ENCODE peak calls at places on chromosomes 1 and 21, in six cellular contexts. I, Q, R, A, K and Z are unnamed samples.

GRCh38 chr1:170586321-170586855 is 54.4 kb downstream of the GORAB start:
- DNase-seq in K (no peak), Q (peak), A (no peak), I (no peak), R (no peak), Z (peak)

GRCh38 chr1:7579016-7579415 is 192.1 kb upstream of the VAMP3 start:
- DNase-seq in K (no peak), Q (no peak), R (peak), A (no peak), I (peak), Z (no peak)

GRCh38 chr1:232012773-232013386 is 386.3 kb downstream of the DISC1 start:
- DNase-seq in Q (peak), I (no peak), R (no peak), A (peak), K (peak), Z (peak)

GRCh38 chr1:154306151-154306550 is 14.7 kb upstream of the AQP10 start:
- DNase-seq in R (no peak), K (no peak), I (no peak), A (peak), Q (peak), Z (no peak)

GRCh38 chr21:32545948-32546441 is 39.3 kb downstream of the TCP10L start:
- DNase-seq in R (no peak), I (no peak), A (no peak), Q (peak), K (no peak), Z (no peak)

GRCh38 chr1:163427336-163427735 is 105.6 kb downstream of the NUF2 start:
- DNase-seq in A (no peak), Q (no peak), K (no peak), R (no peak), I (no peak), Z (no peak)

GRCh38 chr21:32956257-32956656 is 69.5 kb upstream of the OLIG2 start:
- DNase-seq in K (no peak), Q (no peak), I (no peak), A (no peak), R (no peak), Z (no peak)

GRCh38 chr1:27872059-27872801 is at the start of gene THEMIS2:
- DNase-seq in K (peak), A (peak), Q (peak), R (peak), I (peak), Z (peak)

GRCh38 chr1:5271264-5271663 is 616.9 kb downstream of the AJAP1 start:
- DNase-seq in A (no peak), Q (no peak), K (no peak), R (no peak), I (no peak), Z (no peak)

DNA sequence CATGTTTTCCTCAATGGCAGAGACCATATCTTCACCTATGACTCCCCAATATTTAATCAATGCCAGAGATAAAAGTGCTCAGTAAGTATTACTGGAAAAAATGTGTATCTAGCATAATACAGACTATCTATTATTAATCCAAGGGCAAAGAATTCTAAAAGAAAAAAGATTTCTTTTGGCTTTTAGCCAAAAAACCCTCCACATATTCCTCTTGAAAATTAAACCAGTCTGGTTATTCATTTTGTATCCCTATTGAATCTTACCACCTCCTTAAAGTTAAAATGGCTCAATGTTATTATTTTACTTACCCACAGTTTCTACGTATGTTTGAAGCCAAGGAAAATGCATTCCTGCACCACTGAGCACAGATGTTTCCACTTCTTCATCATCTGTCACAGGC is 1.6 kb downstream of the TAF1A start:
- DNase-seq in A (no peak), I (no peak), Q (no peak), K (no peak), R (no peak), Z (no peak)
- H3K4me3 ChIP-seq in A (no peak), I (no peak), Q (no peak), K (no peak), R (no peak), Z (no peak)

DNA sequence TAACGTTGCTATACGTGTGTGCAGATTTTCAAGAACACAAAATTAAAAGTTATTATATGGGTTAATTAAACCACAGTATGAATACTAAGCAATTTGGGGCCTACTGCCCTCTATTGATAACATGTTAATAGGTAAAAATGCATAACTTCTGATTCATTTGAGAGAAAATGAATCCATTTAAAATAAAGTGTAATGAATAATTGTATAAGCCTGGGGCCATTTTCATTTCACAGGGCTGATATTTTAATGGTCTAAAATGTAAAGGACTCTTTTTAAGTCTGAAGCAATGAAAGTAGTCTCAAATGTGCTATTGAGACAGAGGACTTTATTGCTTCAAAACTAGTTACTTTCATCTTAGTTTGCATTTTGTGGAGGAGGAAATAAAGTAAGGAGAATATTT is 155.4 kb downstream of the TLR5 start:
- DNase-seq in A (no peak), I (no peak), Q (no peak), K (no peak), R (no peak), Z (no peak)
- TF ChIP-seq CTCF in A (peak), I (no peak), Q (no peak), K (no peak), R (no peak), Z (no peak)

GRCh38 chr1:39410915-39411436 is 80.5 kb upstream of the BMP8A start:
- DNase-seq in R (peak), Q (peak), A (peak), K (peak), I (peak), Z (peak)
- H3K4me3 ChIP-seq in R (peak), Q (peak), A (peak), K (peak), I (no peak), Z (no peak)

DNA sequence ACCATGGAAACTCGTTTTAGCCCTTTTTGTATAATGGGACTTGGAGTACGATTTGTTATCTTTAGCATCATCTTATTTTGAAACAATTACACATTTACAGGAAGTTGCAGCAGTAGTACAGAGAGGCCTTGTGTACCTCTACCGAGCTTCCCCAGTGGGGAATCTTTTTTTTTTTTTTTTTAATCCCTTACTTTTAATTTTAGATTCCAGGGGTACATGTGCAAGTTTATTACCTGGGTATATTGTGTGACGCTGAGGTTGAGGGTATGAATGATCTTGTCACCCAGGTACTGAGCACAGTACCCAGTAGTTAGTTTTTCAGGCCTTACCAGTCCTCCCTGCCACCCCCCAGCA is 45.9 kb downstream of the HHAT start:
- DNase-seq in R (no peak), Q (no peak), I (no peak), A (no peak), K (no peak), Z (no peak)
- TF ChIP-seq CTCF in R (no peak), Q (no peak), I (no peak), A (no peak), K (no peak), Z (no peak)

GRCh38 chr21:37914211-37914900 is 1.9 kb downstream of the KCNJ6 start:
- DNase-seq in Q (peak), K (peak), A (peak), R (peak), I (no peak), Z (peak)

GRCh38 chr21:37916795-37917142 is 512 bp upstream of the KCNJ6 start:
- DNase-seq in K (no peak), Q (no peak), R (no peak), A (peak), I (no peak), Z (no peak)

GRCh38 chr21:37915941-37916794 is at the start of gene KCNJ6:
- DNase-seq in I (no peak), A (peak), R (peak), Q (peak), K (peak), Z (peak)

GRCh38 chr21:37917612-37918011 is 1.4 kb upstream of the KCNJ6 start:
- DNase-seq in I (no peak), K (peak), A (peak), Q (peak), R (no peak), Z (peak)

GRCh38 chr21:37915516-37915915 is 741 bp downstream of the KCNJ6 start:
- DNase-seq in K (no peak), I (no peak), Q (no peak), A (no peak), R (no peak), Z (no peak)
- H3K4me3 ChIP-seq in K (peak), I (no peak), Q (peak), A (no peak), R (peak), Z (no peak)

DNA sequence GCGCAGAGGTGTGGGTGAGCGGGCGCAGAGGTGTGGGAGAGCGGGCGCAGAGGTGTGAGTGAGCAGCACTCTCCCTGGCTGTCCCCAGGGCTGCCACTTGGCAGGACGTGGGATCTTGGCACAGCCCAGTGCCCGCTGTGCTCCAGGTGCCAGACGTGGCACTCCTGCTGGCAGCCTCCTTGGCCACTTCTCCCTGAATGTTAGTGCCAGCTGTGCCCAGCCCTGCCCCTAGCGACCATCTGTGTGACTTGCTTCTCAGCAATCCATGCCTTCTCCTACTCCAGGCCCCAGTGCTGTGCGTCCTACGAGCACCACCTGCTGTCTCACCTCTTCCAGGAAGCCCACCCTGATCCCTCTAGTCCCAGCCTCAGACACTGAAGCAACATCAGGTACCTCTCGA is 30.5 kb downstream of the KRTAP10-1 start:
- DNase-seq in R (peak), Q (no peak), A (no peak), I (no peak), K (no peak), Z (peak)
- TF ChIP-seq CTCF in R (peak), Q (no peak), A (no peak), I (no peak), K (no peak), Z (peak)

GRCh38 chr1:67558449-67559193 is 126.4 kb upstream of the GADD45A start:
- DNase-seq in R (no peak), A (no peak), Q (no peak), K (no peak), I (no peak), Z (no peak)
- H3K4me3 ChIP-seq in R (no peak), A (no peak), Q (no peak), K (no peak), I (no peak), Z (no peak)

GRCh38 chr21:42835211-42835610 is 44.1 kb downstream of the WDR4 start:
- DNase-seq in A (no peak), I (no peak), K (no peak), Q (no peak), R (no peak), Z (no peak)

GRCh38 chr21:42834730-42835191 is 44.6 kb downstream of the WDR4 start:
- DNase-seq in R (peak), Q (no peak), A (no peak), I (peak), K (no peak), Z (no peak)

GRCh38 chr21:42835611-42836401 is 43.5 kb downstream of the WDR4 start:
- DNase-seq in Q (no peak), K (no peak), R (peak), A (no peak), I (peak), Z (no peak)

GRCh38 chr21:42833859-42834729 is 45.2 kb downstream of the WDR4 start:
- DNase-seq in I (peak), K (no peak), A (no peak), R (peak), Q (no peak), Z (no peak)

GRCh38 chr21:42833439-42833815 is 45.9 kb downstream of the WDR4 start:
- DNase-seq in K (no peak), Q (no peak), I (peak), A (peak), R (peak), Z (peak)
- TF ChIP-seq CTCF in K (peak), Q (peak), I (peak), A (peak), R (peak), Z (peak)

DNA sequence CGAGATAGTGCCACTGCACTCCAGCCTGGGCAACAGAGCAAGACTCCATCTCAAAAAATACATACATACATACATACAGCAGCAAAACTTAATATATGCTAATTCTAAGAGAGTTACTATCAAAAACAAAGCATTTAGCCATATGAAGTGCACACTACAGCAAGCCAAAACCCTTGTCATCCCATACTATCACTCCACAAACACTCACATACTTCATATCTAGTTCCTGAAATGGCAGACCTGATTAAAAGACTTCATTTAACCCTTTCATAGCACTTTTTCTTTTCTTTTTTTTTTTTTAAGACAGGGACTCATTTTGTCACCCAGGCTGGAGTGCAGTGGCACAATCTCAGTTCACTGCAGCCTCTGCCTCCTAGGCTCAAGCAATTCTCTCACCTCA is 65.6 kb downstream of the COP1 start:
- DNase-seq in I (no peak), R (no peak), A (no peak), K (no peak), Q (no peak), Z (no peak)
- H3K4me3 ChIP-seq in I (no peak), R (no peak), A (no peak), K (no peak), Q (no peak), Z (no peak)

DNA sequence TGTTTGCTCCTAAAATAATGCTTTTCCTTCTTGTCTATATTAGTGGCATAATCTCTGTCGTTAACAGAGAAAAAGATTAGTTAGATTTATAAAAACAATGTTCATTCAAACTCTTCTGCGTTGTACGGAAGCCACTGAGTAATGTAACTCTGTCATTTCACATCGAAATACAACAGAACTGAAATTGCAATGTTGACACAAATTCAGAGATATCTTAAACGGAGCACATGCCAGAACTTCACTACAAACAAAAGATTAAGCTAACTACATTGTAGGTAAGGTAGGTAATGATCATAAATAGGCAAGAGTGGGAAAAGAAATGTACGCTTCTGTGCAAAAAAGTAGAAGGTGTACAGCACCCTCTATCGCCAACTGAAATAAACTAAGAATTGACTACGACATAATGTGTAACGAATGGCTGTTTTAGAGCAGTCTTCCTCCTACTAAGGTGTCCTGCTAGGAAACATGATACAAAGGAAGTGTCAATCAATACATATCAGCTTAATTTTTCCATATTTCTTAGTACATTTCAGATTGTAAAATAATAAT is 56.6 kb downstream of the PCNX2 start:
- DNase-seq in I (no peak), Q (no peak), A (peak), R (no peak), K (no peak), Z (no peak)
- TF ChIP-seq CTCF in I (no peak), Q (no peak), A (peak), R (no peak), K (no peak), Z (peak)